ENCODE peak calls at places on chromosome 1, in six cellular contexts. One of them, this sample, is unnamed.

GRCh38 chr1:63547621-63548294 is 24.4 kb downstream of the EFCAB7 start:
- DNase-seq in non-pigmented ciliary epithelial cell: no peak
- DNase-seq in C1 segment of cervical spinal cord: no peak
- DNase-seq in gastrocnemius medialis: peak
- DNase-seq in GM12864: no peak
- DNase-seq in activated naive CD4-positive, alpha-beta T cell treated with Interleukin-2 at 50 U/mL for 16 hours: no peak
- DNase-seq in this sample: no peak

GRCh38 chr1:225777058-225777582 is 506 bp upstream of the SRP9 start:
- DNase-seq in gastrocnemius medialis: no peak
- DNase-seq in non-pigmented ciliary epithelial cell: no peak
- DNase-seq in C1 segment of cervical spinal cord: no peak
- DNase-seq in GM12864: no peak
- DNase-seq in activated naive CD4-positive, alpha-beta T cell treated with Interleukin-2 at 50 U/mL for 16 hours: no peak
- DNase-seq in this sample: no peak

GRCh38 chr1:11053758-11054137 is 6.1 kb downstream of the SRM start:
- DNase-seq in GM12864: no peak
- DNase-seq in non-pigmented ciliary epithelial cell: no peak
- DNase-seq in activated naive CD4-positive, alpha-beta T cell treated with Interleukin-2 at 50 U/mL for 16 hours: peak
- DNase-seq in gastrocnemius medialis: no peak
- DNase-seq in C1 segment of cervical spinal cord: no peak
- DNase-seq in this sample: no peak

GRCh38 chr1:81021134-81021533 is 779.6 kb upstream of the ADGRL2 start:
- DNase-seq in GM12864: no peak
- DNase-seq in activated naive CD4-positive, alpha-beta T cell treated with Interleukin-2 at 50 U/mL for 16 hours: no peak
- DNase-seq in gastrocnemius medialis: no peak
- DNase-seq in non-pigmented ciliary epithelial cell: no peak
- DNase-seq in C1 segment of cervical spinal cord: no peak
- DNase-seq in this sample: no peak

GRCh38 chr1:96842215-96842614 is 120.6 kb downstream of the PTBP2 start:
- DNase-seq in GM12864: no peak
- DNase-seq in gastrocnemius medialis: no peak
- DNase-seq in non-pigmented ciliary epithelial cell: no peak
- DNase-seq in C1 segment of cervical spinal cord: no peak
- DNase-seq in activated naive CD4-positive, alpha-beta T cell treated with Interleukin-2 at 50 U/mL for 16 hours: no peak
- DNase-seq in this sample: no peak

GRCh38 chr1:65247419-65248359 is 61.7 kb upstream of the DNAJC6 start:
- DNase-seq in non-pigmented ciliary epithelial cell: peak
- DNase-seq in activated naive CD4-positive, alpha-beta T cell treated with Interleukin-2 at 50 U/mL for 16 hours: no peak
- DNase-seq in GM12864: no peak
- DNase-seq in gastrocnemius medialis: no peak
- DNase-seq in C1 segment of cervical spinal cord: no peak
- DNase-seq in this sample: no peak

GRCh38 chr1:235102993-235103411 is 25.6 kb downstream of the TOMM20 start:
- DNase-seq in gastrocnemius medialis: no peak
- DNase-seq in activated naive CD4-positive, alpha-beta T cell treated with Interleukin-2 at 50 U/mL for 16 hours: no peak
- DNase-seq in GM12864: no peak
- DNase-seq in C1 segment of cervical spinal cord: no peak
- DNase-seq in non-pigmented ciliary epithelial cell: no peak
- DNase-seq in this sample: no peak

GRCh38 chr1:230877139-230877923 is 9.0 kb upstream of the C1orf198 start:
- DNase-seq in gastrocnemius medialis: no peak
- DNase-seq in GM12864: no peak
- DNase-seq in C1 segment of cervical spinal cord: no peak
- DNase-seq in activated naive CD4-positive, alpha-beta T cell treated with Interleukin-2 at 50 U/mL for 16 hours: no peak
- DNase-seq in non-pigmented ciliary epithelial cell: no peak
- DNase-seq in this sample: no peak

GRCh38 chr1:171251042-171251740 is 2.9 kb downstream of the FMO1 start:
- DNase-seq in GM12864: no peak
- DNase-seq in C1 segment of cervical spinal cord: no peak
- DNase-seq in activated naive CD4-positive, alpha-beta T cell treated with Interleukin-2 at 50 U/mL for 16 hours: peak
- DNase-seq in gastrocnemius medialis: no peak
- DNase-seq in non-pigmented ciliary epithelial cell: no peak
- DNase-seq in this sample: no peak

GRCh38 chr1:245386321-245387002 is 231.7 kb downstream of the KIF26B start:
- DNase-seq in gastrocnemius medialis: no peak
- DNase-seq in non-pigmented ciliary epithelial cell: no peak
- DNase-seq in activated naive CD4-positive, alpha-beta T cell treated with Interleukin-2 at 50 U/mL for 16 hours: no peak
- DNase-seq in GM12864: no peak
- DNase-seq in C1 segment of cervical spinal cord: no peak
- DNase-seq in this sample: no peak

GRCh38 chr1:7224644-7225043 is 439.4 kb downstream of the CAMTA1 start:
- DNase-seq in C1 segment of cervical spinal cord: no peak
- DNase-seq in non-pigmented ciliary epithelial cell: no peak
- DNase-seq in GM12864: no peak
- DNase-seq in activated naive CD4-positive, alpha-beta T cell treated with Interleukin-2 at 50 U/mL for 16 hours: no peak
- DNase-seq in gastrocnemius medialis: no peak
- DNase-seq in this sample: no peak

GRCh38 chr1:11691928-11692711 is 610 bp downstream of the DRAXIN start:
- DNase-seq in activated naive CD4-positive, alpha-beta T cell treated with Interleukin-2 at 50 U/mL for 16 hours: no peak
- DNase-seq in non-pigmented ciliary epithelial cell: no peak
- DNase-seq in C1 segment of cervical spinal cord: no peak
- DNase-seq in gastrocnemius medialis: no peak
- DNase-seq in GM12864: no peak
- DNase-seq in this sample: no peak

GRCh38 chr1:28812669-28813468 is 899 bp downstream of the OPRD1 start:
- DNase-seq in C1 segment of cervical spinal cord: no peak
- DNase-seq in GM12864: no peak
- DNase-seq in non-pigmented ciliary epithelial cell: no peak
- DNase-seq in gastrocnemius medialis: no peak
- DNase-seq in activated naive CD4-positive, alpha-beta T cell treated with Interleukin-2 at 50 U/mL for 16 hours: no peak
- DNase-seq in this sample: no peak

GRCh38 chr1:236066828-236067386 is 2.0 kb upstream of the NID1 start:
- DNase-seq in gastrocnemius medialis: peak
- DNase-seq in C1 segment of cervical spinal cord: no peak
- DNase-seq in GM12864: peak
- DNase-seq in non-pigmented ciliary epithelial cell: no peak
- DNase-seq in activated naive CD4-positive, alpha-beta T cell treated with Interleukin-2 at 50 U/mL for 16 hours: peak
- DNase-seq in this sample: peak

GRCh38 chr1:229478852-229479251 is 29.3 kb downstream of the NUP133 start:
- DNase-seq in activated naive CD4-positive, alpha-beta T cell treated with Interleukin-2 at 50 U/mL for 16 hours: no peak
- DNase-seq in non-pigmented ciliary epithelial cell: no peak
- DNase-seq in GM12864: peak
- DNase-seq in C1 segment of cervical spinal cord: no peak
- DNase-seq in gastrocnemius medialis: no peak
- DNase-seq in this sample: peak

GRCh38 chr1:47534417-47534816 is 96.6 kb downstream of the FOXD2 start:
- DNase-seq in non-pigmented ciliary epithelial cell: no peak
- DNase-seq in GM12864: no peak
- DNase-seq in gastrocnemius medialis: no peak
- DNase-seq in C1 segment of cervical spinal cord: no peak
- DNase-seq in activated naive CD4-positive, alpha-beta T cell treated with Interleukin-2 at 50 U/mL for 16 hours: no peak
- DNase-seq in this sample: no peak

GRCh38 chr1:209267968-209268367 is 315.5 kb upstream of the CAMK1G start:
- DNase-seq in non-pigmented ciliary epithelial cell: no peak
- DNase-seq in GM12864: no peak
- DNase-seq in C1 segment of cervical spinal cord: no peak
- DNase-seq in gastrocnemius medialis: no peak
- DNase-seq in activated naive CD4-positive, alpha-beta T cell treated with Interleukin-2 at 50 U/mL for 16 hours: no peak
- DNase-seq in this sample: no peak

GRCh38 chr1:11783556-11783955 is 21.6 kb downstream of the C1orf167 start:
- DNase-seq in GM12864: no peak
- DNase-seq in non-pigmented ciliary epithelial cell: no peak
- DNase-seq in activated naive CD4-positive, alpha-beta T cell treated with Interleukin-2 at 50 U/mL for 16 hours: no peak
- DNase-seq in gastrocnemius medialis: no peak
- DNase-seq in C1 segment of cervical spinal cord: no peak
- DNase-seq in this sample: no peak

GRCh38 chr1:14738235-14738634 is 139.8 kb downstream of the KAZN start:
- DNase-seq in non-pigmented ciliary epithelial cell: no peak
- DNase-seq in activated naive CD4-positive, alpha-beta T cell treated with Interleukin-2 at 50 U/mL for 16 hours: no peak
- DNase-seq in GM12864: no peak
- DNase-seq in C1 segment of cervical spinal cord: no peak
- DNase-seq in gastrocnemius medialis: no peak
- DNase-seq in this sample: no peak

GRCh38 chr1:240766831-240767230 is 154.9 kb upstream of the GREM2 start:
- DNase-seq in GM12864: no peak
- DNase-seq in C1 segment of cervical spinal cord: no peak
- DNase-seq in activated naive CD4-positive, alpha-beta T cell treated with Interleukin-2 at 50 U/mL for 16 hours: no peak
- DNase-seq in non-pigmented ciliary epithelial cell: peak
- DNase-seq in gastrocnemius medialis: no peak
- DNase-seq in this sample: no peak

GRCh38 chr1:198462365-198463025 is 78.0 kb downstream of the ATP6V1G3 start:
- DNase-seq in activated naive CD4-positive, alpha-beta T cell treated with Interleukin-2 at 50 U/mL for 16 hours: peak
- DNase-seq in C1 segment of cervical spinal cord: no peak
- DNase-seq in GM12864: no peak
- DNase-seq in non-pigmented ciliary epithelial cell: no peak
- DNase-seq in gastrocnemius medialis: no peak
- DNase-seq in this sample: no peak

GRCh38 chr1:246907472-246907871 is 24.3 kb downstream of the AHCTF1 start:
- DNase-seq in GM12864: no peak
- DNase-seq in gastrocnemius medialis: no peak
- DNase-seq in activated naive CD4-positive, alpha-beta T cell treated with Interleukin-2 at 50 U/mL for 16 hours: no peak
- DNase-seq in non-pigmented ciliary epithelial cell: no peak
- DNase-seq in C1 segment of cervical spinal cord: no peak
- DNase-seq in this sample: no peak

GRCh38 chr1:33588726-33589125 is 116.3 kb downstream of the ZSCAN20 start:
- DNase-seq in C1 segment of cervical spinal cord: no peak
- DNase-seq in non-pigmented ciliary epithelial cell: no peak
- DNase-seq in activated naive CD4-positive, alpha-beta T cell treated with Interleukin-2 at 50 U/mL for 16 hours: no peak
- DNase-seq in GM12864: no peak
- DNase-seq in gastrocnemius medialis: no peak
- DNase-seq in this sample: no peak

GRCh38 chr1:184056921-184057496 is 5.5 kb downstream of the TSEN15 start:
- DNase-seq in gastrocnemius medialis: no peak
- DNase-seq in GM12864: no peak
- DNase-seq in activated naive CD4-positive, alpha-beta T cell treated with Interleukin-2 at 50 U/mL for 16 hours: no peak
- DNase-seq in non-pigmented ciliary epithelial cell: no peak
- DNase-seq in C1 segment of cervical spinal cord: no peak
- DNase-seq in this sample: no peak

GRCh38 chr1:234776256-234776874 is 166.4 kb upstream of the IRF2BP2 start:
- DNase-seq in gastrocnemius medialis: no peak
- DNase-seq in C1 segment of cervical spinal cord: no peak
- DNase-seq in activated naive CD4-positive, alpha-beta T cell treated with Interleukin-2 at 50 U/mL for 16 hours: no peak
- DNase-seq in non-pigmented ciliary epithelial cell: no peak
- DNase-seq in GM12864: no peak
- DNase-seq in this sample: no peak

GRCh38 chr1:39076799-39077148 is 50.6 kb downstream of the NDUFS5 start:
- DNase-seq in non-pigmented ciliary epithelial cell: no peak
- DNase-seq in C1 segment of cervical spinal cord: no peak
- DNase-seq in GM12864: no peak
- DNase-seq in activated naive CD4-positive, alpha-beta T cell treated with Interleukin-2 at 50 U/mL for 16 hours: no peak
- DNase-seq in gastrocnemius medialis: no peak
- DNase-seq in this sample: no peak

GRCh38 chr1:82562448-82562847 is 761.7 kb downstream of the ADGRL2 start:
- DNase-seq in gastrocnemius medialis: no peak
- DNase-seq in activated naive CD4-positive, alpha-beta T cell treated with Interleukin-2 at 50 U/mL for 16 hours: no peak
- DNase-seq in GM12864: no peak
- DNase-seq in C1 segment of cervical spinal cord: no peak
- DNase-seq in non-pigmented ciliary epithelial cell: no peak
- DNase-seq in this sample: no peak

GRCh38 chr1:178434360-178434759 is 62.4 kb downstream of the CLEC20A start:
- DNase-seq in C1 segment of cervical spinal cord: no peak
- DNase-seq in activated naive CD4-positive, alpha-beta T cell treated with Interleukin-2 at 50 U/mL for 16 hours: no peak
- DNase-seq in gastrocnemius medialis: no peak
- DNase-seq in GM12864: no peak
- DNase-seq in non-pigmented ciliary epithelial cell: no peak
- DNase-seq in this sample: peak

GRCh38 chr1:206952182-206952581 is 5.9 kb upstream of the PIGR start:
- DNase-seq in GM12864: no peak
- DNase-seq in activated naive CD4-positive, alpha-beta T cell treated with Interleukin-2 at 50 U/mL for 16 hours: no peak
- DNase-seq in C1 segment of cervical spinal cord: no peak
- DNase-seq in gastrocnemius medialis: no peak
- DNase-seq in non-pigmented ciliary epithelial cell: no peak
- DNase-seq in this sample: no peak

This sample was measured in GM06990.